ENCODE peak calls at places on chromosomes 16 and 17, in four cellular contexts. K is COR-L47; S is NCI-H2029; N is stimulated activated CD4-positive, alpha-beta T cell treated with anti-CD3 and anti-CD28 coated beads, Interleukin-2, amount 100 ng/mL, for 48 hours. R is an unnamed sample.

GRCh38 chr16:77277571-77277970 is 78.4 kb downstream of the SYCE1L start:
- DNase-seq in K (no peak), S (no peak), N (no peak), R (no peak)

GRCh38 chr17:9837551-9838471 is 12.1 kb downstream of the GLP2R start:
- DNase-seq in K (no peak), S (no peak), N (no peak), R (peak; percentile 100)

GRCh38 chr16:12535535-12536411 is 267.9 kb downstream of the CPPED1 start:
- DNase-seq in K (no peak), S (no peak), N (peak; percentile 48), R (no peak)

GRCh38 chr17:41974031-41974430 is 7.4 kb downstream of the CNP start:
- DNase-seq in K (no peak), S (no peak), N (no peak), R (no peak)

GRCh38 chr16:5903797-5904196 is 806.2 kb upstream of the EEF2KMT start:
- DNase-seq in K (no peak), S (no peak), N (no peak), R (no peak)

GRCh38 chr17:58303981-58304734 is 23.4 kb upstream of the MPO start:
- DNase-seq in K (peak; percentile 27), S (no peak), N (peak; percentile 60), R (peak; percentile 27)

GRCh38 chr16:15966420-15967222 is 17.2 kb downstream of the ABCC1 start:
- DNase-seq in K (no peak), S (no peak), N (no peak), R (peak; percentile 64)

GRCh38 chr16:10114411-10114810 is 67.8 kb downstream of the GRIN2A start:
- DNase-seq in K (no peak), S (no peak), N (no peak), R (no peak)

GRCh38 chr16:28292731-28293588 is 635 bp downstream of the SBK1 start:
- DNase-seq in K (peak; percentile 76), S (peak; percentile 62), N (no peak), R (no peak)

GRCh38 chr17:14741516-14741915 is 440.6 kb downstream of the HS3ST3B1 start:
- DNase-seq in K (no peak), S (no peak), N (no peak), R (no peak)

GRCh38 chr17:50594040-50594618 is 33.6 kb downstream of the CACNA1G start:
- DNase-seq in K (no peak), S (no peak), N (no peak), R (no peak)

GRCh38 chr16:3009568-3010390 is 2.9 kb upstream of the CLDN9 start:
- DNase-seq in K (no peak), S (no peak), N (no peak), R (no peak)

GRCh38 chr17:19243838-19244237 is 6.7 kb downstream of the EPN2 start:
- DNase-seq in K (no peak), S (no peak), N (no peak), R (no peak)

GRCh38 chr16:86953631-86954465 is 363.3 kb downstream of the C16orf95 start:
- DNase-seq in K (no peak), S (no peak), N (no peak), R (no peak)

GRCh38 chr16:67538666-67539101 is 10.1 kb downstream of the RIPOR1 start:
- DNase-seq in K (no peak), S (no peak), N (no peak), R (no peak)

GRCh38 chr17:76524598-76525512 is 12.7 kb downstream of the CYGB start:
- DNase-seq in K (no peak), S (no peak), N (no peak), R (peak; percentile 66)

GRCh38 chr16:85687651-85688471 is 893 bp downstream of the GINS2 start:
- DNase-seq in K (peak; percentile 13), S (no peak), N (peak; percentile 10), R (no peak)

GRCh38 chr16:80158766-80159165 is 382.0 kb upstream of the DYNLRB2 start:
- DNase-seq in K (no peak), S (no peak), N (no peak), R (no peak)

GRCh38 chr16:31010539-31010938 is at the start of gene STX1B:
- DNase-seq in K (peak; percentile 65), S (no peak), N (peak; percentile 36), R (no peak)

GRCh38 chr16:81657224-81657623 is 121.9 kb upstream of the PLCG2 start:
- DNase-seq in K (no peak), S (no peak), N (no peak), R (no peak)

GRCh38 chr16:745739-746138 is 4.9 kb upstream of the CIAO3 start:
- DNase-seq in K (peak; percentile 33), S (no peak), N (no peak), R (no peak)

GRCh38 chr17:56756536-56756935 is 77.2 kb downstream of the C17orf67 start:
- DNase-seq in K (no peak), S (no peak), N (no peak), R (no peak)